ENCODE peak calls at places on chromosomes 16 and 17, in four cellular contexts. B is RPMI8226, J is uterus, C is endothelial cell. L is an unnamed sample.
A peak's percentile ranks its signal among the peaks of the same experiment; 100 is the strongest.

GRCh38 chr17:77465358-77466041 is 324.7 kb downstream of the SEC14L1 start:
- DNase-seq in J (no peak), B (peak; percentile 90), C (no peak), L (no peak)

GRCh38 chr16:58448890-58449289 is 51.1 kb upstream of the NDRG4 start:
- DNase-seq in J (no peak), C (no peak), B (no peak), L (no peak)

GRCh38 chr16:2398520-2398919 is 30.7 kb upstream of the CCNF start:
- DNase-seq in J (no peak), B (no peak), C (no peak), L (no peak)

GRCh38 chr16:11252482-11252931 is 3.5 kb downstream of the SOCS1 start:
- DNase-seq in C (no peak), B (no peak), J (no peak), L (no peak)

GRCh38 chr17:82978765-82979349 is 100.6 kb upstream of the METRNL start:
- DNase-seq in C (no peak), J (no peak), B (no peak), L (no peak)

GRCh38 chr17:17305282-17305801 is 2.2 kb downstream of the NT5M start:
- DNase-seq in J (no peak), B (peak; percentile 72), C (no peak), L (no peak)

GRCh38 chr16:89550421-89550988 is 10.0 kb upstream of the RPL13 start:
- DNase-seq in J (no peak), B (no peak), C (no peak), L (no peak)

GRCh38 chr17:76246080-76247066 is 6.1 kb upstream of the RNF157 start:
- DNase-seq in C (no peak), J (no peak), B (peak; percentile 89), L (no peak)

GRCh38 chr17:80780381-80781187 is 211.1 kb upstream of the CHMP6 start:
- DNase-seq in J (peak; percentile 49), C (no peak), B (no peak), L (no peak)

GRCh38 chr16:90019543-90020259 is 445 bp upstream of the DBNDD1 start:
- DNase-seq in C (peak; percentile 65), B (peak; percentile 65), J (no peak), L (peak; percentile 49)